ENCODE peak calls at places on chromosomes 2 and 18, in seven cellular contexts. U is choroid plexus epithelial cell, C is fibroblast of pulmonary artery, J is cardiac fibroblast, E is cardiac muscle cell, D is fibroblast of lung, B is stomach. K is an unnamed sample.

GRCh38 chr2:43086451-43087221 is 139.8 kb downstream of the ZFP36L2 start:
- DNase-seq in E (no peak), C (peak; percentile 99), J (peak; percentile 99), D (peak; percentile 100), U (peak; percentile 100), B (no peak), K (peak; percentile 98)

GRCh38 chr2:79223539-79223938 is 64.0 kb upstream of the REG3A start:
- DNase-seq in D (no peak), J (no peak), U (no peak), C (no peak), B (no peak), E (no peak), K (no peak)

GRCh38 chr18:79912409-79912991 is 39.0 kb downstream of the SLC66A2 start:
- DNase-seq in C (peak; percentile 11), U (peak; percentile 79), J (peak; percentile 13), B (no peak), D (peak; percentile 65), E (no peak), K (no peak)

GRCh38 chr2:54084600-54084999 is 30.8 kb upstream of the ACYP2 start:
- DNase-seq in D (peak; percentile 19), B (no peak), U (peak; percentile 52), E (peak; percentile 7), C (peak; percentile 40), J (peak; percentile 39), K (peak; percentile 57)

GRCh38 chr2:52526735-52527134 is 1240.9 kb upstream of the CHAC2 start:
- DNase-seq in C (no peak), U (peak; percentile 14), J (no peak), D (no peak), B (no peak), E (no peak), K (no peak)

GRCh38 chr18:46416706-46417638 is 240.0 kb downstream of the LOXHD1 start:
- DNase-seq in B (no peak), U (no peak), J (no peak), C (no peak), D (no peak), E (no peak), K (no peak)

GRCh38 chr18:2139676-2140075 is 431.6 kb downstream of the METTL4 start:
- DNase-seq in C (peak; percentile 69), D (peak; percentile 70), E (no peak), J (peak; percentile 52), B (no peak), U (peak; percentile 57), K (peak; percentile 87)

GRCh38 chr2:165863816-165864221 is 69.8 kb upstream of the GALNT3 start:
- DNase-seq in B (no peak), E (no peak), U (no peak), J (no peak), C (no peak), D (no peak), K (no peak)

GRCh38 chr2:133569416-133569815 is 1.2 kb upstream of the NCKAP5 start:
- DNase-seq in E (no peak), C (no peak), U (no peak), B (no peak), D (no peak), J (no peak), K (no peak)

GRCh38 chr2:236597629-236598028 is 28.0 kb downstream of the ACKR3 start:
- DNase-seq in U (no peak), E (no peak), J (no peak), B (peak; percentile 39), D (no peak), C (no peak), K (no peak)

GRCh38 chr2:220001693-220002260 is 374.3 kb downstream of the SLC4A3 start:
- DNase-seq in C (peak; percentile 53), D (peak; percentile 70), B (no peak), J (peak; percentile 60), U (peak; percentile 68), E (no peak), K (no peak)

GRCh38 chr2:229133155-229133772 is 137.8 kb downstream of the PID1 start:
- DNase-seq in B (no peak), E (peak; percentile 37), D (peak; percentile 56), C (peak; percentile 76), J (peak; percentile 72), U (peak; percentile 83), K (peak; percentile 77)

GRCh38 chr2:183195998-183196409 is 71.8 kb downstream of the NUP35 start:
- DNase-seq in J (no peak), C (no peak), D (no peak), U (no peak), E (no peak), B (no peak), K (no peak)

GRCh38 chr2:104528101-104528500 is 325.8 kb upstream of the POU3F3 start:
- DNase-seq in D (no peak), E (peak; percentile 29), J (no peak), C (no peak), B (no peak), U (no peak), K (no peak)

GRCh38 chr2:73933194-73933593 is 6.5 kb downstream of the DGUOK start:
- DNase-seq in B (no peak), E (no peak), D (peak; percentile 17), J (no peak), U (no peak), C (no peak), K (peak; percentile 63)

GRCh38 chr2:191942114-191943103 is 95.5 kb upstream of the CAVIN2 start:
- DNase-seq in E (peak; percentile 34), J (no peak), D (peak; percentile 51), B (no peak), U (peak; percentile 18), C (no peak), K (peak; percentile 83)

GRCh38 chr2:237320801-237321563 is 93.0 kb downstream of the COL6A3 start:
- DNase-seq in U (no peak), J (peak; percentile 54), D (no peak), E (no peak), B (no peak), C (no peak), K (no peak)

GRCh38 chr2:112644155-112644932 is 1.4 kb upstream of the SLC20A1 start:
- DNase-seq in J (no peak), D (peak; percentile 64), C (peak; percentile 40), B (no peak), U (no peak), E (no peak), K (peak; percentile 70)

GRCh38 chr2:71716697-71717624 is 263.6 kb downstream of the DYSF start:
- DNase-seq in U (peak; percentile 75), D (peak; percentile 85), C (peak; percentile 63), E (peak; percentile 88), J (peak; percentile 76), B (peak; percentile 43), K (peak; percentile 8)

GRCh38 chr2:27407798-27408491 is 1.4 kb downstream of the PPM1G start:
- DNase-seq in J (peak; percentile 68), U (peak; percentile 74), C (peak; percentile 74), E (peak; percentile 78), B (no peak), D (peak; percentile 46), K (peak; percentile 68)

GRCh38 chr18:13577091-13577697 is 149.2 kb downstream of the FAM210A start:
- DNase-seq in J (peak; percentile 12), E (no peak), C (peak; percentile 3), D (peak; percentile 65), U (peak; percentile 49), B (no peak), K (no peak)

DNA sequence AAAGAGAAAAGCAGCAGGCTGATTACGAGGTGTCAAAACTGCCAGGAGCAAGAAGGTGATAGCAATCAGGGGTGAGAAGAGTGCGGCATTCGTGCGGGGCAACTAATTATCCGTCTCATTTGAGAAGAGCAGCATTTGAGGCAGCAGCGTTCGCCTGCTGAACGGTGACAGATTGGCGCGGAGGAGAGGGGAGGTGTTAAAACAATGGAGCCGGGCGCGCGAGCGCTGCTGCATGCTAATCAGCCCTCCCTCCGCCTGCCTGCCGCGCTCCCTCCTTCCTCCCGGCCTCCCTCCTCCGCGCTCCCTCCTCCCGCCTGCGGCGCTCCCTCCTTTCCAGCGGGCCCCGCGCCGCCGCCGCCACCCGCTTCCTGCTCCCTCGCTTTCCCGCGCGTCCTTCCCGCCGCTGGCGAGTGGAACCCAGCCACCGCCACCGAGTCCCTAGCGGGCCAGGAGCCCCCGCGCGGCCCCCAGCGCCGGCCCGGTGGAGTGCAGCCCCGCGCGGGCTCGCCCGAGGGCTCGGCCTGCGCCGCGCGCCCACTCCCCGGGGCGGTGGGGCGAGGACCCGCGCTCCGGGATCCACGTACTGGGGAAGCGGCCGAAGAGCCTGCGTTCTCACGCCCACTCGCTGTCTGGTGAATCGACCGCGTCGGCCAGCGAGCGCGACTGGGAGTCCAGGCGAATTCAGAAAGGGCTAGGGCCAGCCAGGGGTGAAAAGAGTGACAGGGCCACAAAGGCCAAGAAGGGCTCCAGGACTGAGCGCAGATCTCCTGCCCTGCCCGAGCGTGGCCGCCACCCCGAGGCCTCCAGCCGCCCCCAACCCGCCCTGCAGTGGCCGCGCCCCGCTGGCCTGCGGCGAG is 69.4 kb upstream of the PSMD14 start:
- DNase-seq in B (peak; percentile 69), D (peak; percentile 66), U (peak; percentile 52), J (peak; percentile 62), C (peak; percentile 56), E (peak; percentile 73), K (peak; percentile 65)
- H3K4me3 ChIP-seq in B (peak overlapping the region; percentile 75), D (peak overlapping the region; percentile 78), U (peak overlapping the region; percentile 63), J (peak overlapping the region; percentile 57), C (peak overlapping the region; percentile 64), E (peak overlapping the region; percentile 23), K (peak overlapping the region; percentile 57)

GRCh38 chr2:23824777-23825212 is 102.1 kb downstream of the ATAD2B start:
- DNase-seq in U (peak; percentile 78), D (peak; percentile 33), J (peak; percentile 72), B (no peak), E (peak; percentile 57), C (peak; percentile 76), K (peak; percentile 50)
- TF ChIP-seq CTCF in U (peak; percentile 68), D (peak; percentile 54), J (peak; percentile 64), B (peak; percentile 57), E (peak; percentile 69), C (peak; percentile 73), K (peak; percentile 56)

DNA sequence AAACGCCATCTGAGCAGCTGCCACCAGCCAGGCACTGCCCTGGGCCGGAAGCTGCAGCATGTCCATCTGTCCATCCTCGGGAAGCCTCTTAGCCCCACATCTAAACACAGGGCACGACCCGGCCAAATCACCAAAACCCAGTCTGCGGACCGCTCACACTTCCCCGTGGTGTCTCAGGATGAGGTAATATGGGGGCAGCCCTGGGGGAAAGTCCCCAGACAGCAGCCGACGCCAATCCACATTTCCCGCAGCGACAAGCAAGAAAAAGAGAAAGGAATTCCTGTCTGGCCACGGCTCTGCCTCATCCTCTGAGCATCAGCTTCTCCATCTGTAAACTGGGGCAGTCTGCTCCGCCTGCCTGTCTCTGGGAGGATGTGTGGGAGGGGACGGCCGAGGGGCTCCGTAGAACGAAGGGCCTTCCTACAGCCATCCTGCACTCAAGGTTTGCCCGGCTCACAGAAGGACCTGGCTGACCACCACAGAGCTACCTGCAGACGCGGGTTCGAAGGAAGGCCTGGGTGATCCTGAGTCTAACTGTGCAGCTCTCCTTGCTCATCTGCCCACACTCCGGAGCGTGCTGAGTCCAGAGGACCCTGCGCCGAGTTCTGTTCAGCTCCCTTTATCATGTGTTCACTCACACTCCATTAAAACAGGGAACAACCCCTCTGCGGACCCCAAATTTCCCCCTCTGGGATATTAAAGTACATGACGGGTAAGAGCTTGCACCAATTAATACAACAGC is 138.5 kb downstream of the PXDN start:
- DNase-seq in B (no peak), D (peak; percentile 82), E (no peak), U (peak; percentile 62), J (peak; percentile 32), C (peak; percentile 63), K (peak; percentile 45)
- H3K4me3 ChIP-seq in B (no peak overlapping the region), D (no peak overlapping the region), E (no peak overlapping the region), U (peak overlapping the region; percentile 18), J (no peak overlapping the region), C (no peak overlapping the region), K (no peak overlapping the region)

DNA sequence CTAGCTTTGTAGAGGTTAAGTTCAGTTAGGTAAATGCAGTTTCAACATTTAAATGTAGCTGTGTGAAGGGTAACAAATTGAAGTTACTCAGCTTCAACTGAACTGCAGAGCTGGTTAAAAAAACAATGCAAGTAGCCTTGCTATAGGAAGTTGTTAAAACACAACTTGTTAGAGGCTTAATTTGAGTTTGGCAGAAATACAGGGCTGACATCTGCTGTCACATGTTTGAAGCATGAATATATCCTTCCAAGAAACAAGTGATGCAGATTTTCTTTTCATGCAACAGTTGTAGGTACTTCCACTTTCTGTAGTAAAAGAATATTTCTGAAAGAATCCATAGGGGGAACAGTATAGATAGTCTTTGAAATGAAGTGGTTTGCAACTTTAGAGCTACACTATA is 208.7 kb upstream of the RASGRP3 start:
- DNase-seq in U (peak; percentile 67), D (peak; percentile 29), C (peak; percentile 48), E (no peak), B (no peak), J (peak; percentile 62), K (peak; percentile 20)
- TF ChIP-seq CTCF in U (no peak), D (no peak), C (no peak), E (no peak), B (no peak), J (no peak), K (no peak)

K was measured in epithelial cell of esophagus.